ENCODE peak calls at places on chromosomes 6 and 20, in seven cellular contexts. One of them, this sample, is unnamed.

GRCh38 chr20:44235702-44236101 is 11.4 kb upstream of the GDAP1L1 start:
- DNase-seq in AG09319: no peak
- DNase-seq in nephron progenitor cell: no peak
- DNase-seq in K562: no peak
- DNase-seq in tibial nerve: no peak
- DNase-seq in upper lobe of left lung: no peak
- DNase-seq in neural crest cell: no peak
- DNase-seq in this sample: no peak

GRCh38 chr6:38413097-38413800 is 226.5 kb downstream of the BTBD9 start:
- DNase-seq in neural crest cell: no peak
- DNase-seq in AG09319: no peak
- DNase-seq in nephron progenitor cell: no peak
- DNase-seq in K562: no peak
- DNase-seq in upper lobe of left lung: no peak
- DNase-seq in tibial nerve: peak; percentile 7
- DNase-seq in this sample: no peak

GRCh38 chr20:54086444-54087134 is 16.2 kb upstream of the BCAS1 start:
- DNase-seq in AG09319: no peak
- DNase-seq in tibial nerve: no peak
- DNase-seq in K562: no peak
- DNase-seq in neural crest cell: no peak
- DNase-seq in upper lobe of left lung: no peak
- DNase-seq in nephron progenitor cell: no peak
- DNase-seq in this sample: no peak

GRCh38 chr20:35952480-35953410 is 1.6 kb downstream of the SCAND1 start:
- DNase-seq in tibial nerve: no peak
- DNase-seq in nephron progenitor cell: no peak
- DNase-seq in K562: peak; percentile 22
- DNase-seq in upper lobe of left lung: no peak
- DNase-seq in AG09319: no peak
- DNase-seq in neural crest cell: no peak
- DNase-seq in this sample: peak; percentile 35

GRCh38 chr6:97294451-97294850 is 11.4 kb upstream of the MMS22L start:
- DNase-seq in nephron progenitor cell: no peak
- DNase-seq in tibial nerve: no peak
- DNase-seq in upper lobe of left lung: no peak
- DNase-seq in K562: no peak
- DNase-seq in AG09319: peak; percentile 32
- DNase-seq in neural crest cell: no peak
- DNase-seq in this sample: peak; percentile 14

GRCh38 chr20:41248371-41249024 is 69.0 kb downstream of the ZHX3 start:
- DNase-seq in neural crest cell: no peak
- DNase-seq in tibial nerve: peak; percentile 61
- DNase-seq in upper lobe of left lung: no peak
- DNase-seq in AG09319: no peak
- DNase-seq in K562: no peak
- DNase-seq in nephron progenitor cell: no peak
- DNase-seq in this sample: peak; percentile 74

GRCh38 chr6:140586426-140587061 is 1212.1 kb upstream of the CITED2 start:
- DNase-seq in tibial nerve: no peak
- DNase-seq in AG09319: no peak
- DNase-seq in nephron progenitor cell: no peak
- DNase-seq in K562: no peak
- DNase-seq in neural crest cell: no peak
- DNase-seq in upper lobe of left lung: no peak
- DNase-seq in this sample: no peak

GRCh38 chr6:168039849-168040248 is 39.2 kb downstream of the FRMD1 start:
- DNase-seq in nephron progenitor cell: peak; percentile 43
- DNase-seq in K562: no peak
- DNase-seq in neural crest cell: no peak
- DNase-seq in AG09319: no peak
- DNase-seq in tibial nerve: no peak
- DNase-seq in upper lobe of left lung: no peak
- DNase-seq in this sample: no peak

GRCh38 chr20:37245671-37246237 is 15.9 kb downstream of the GHRH start:
- DNase-seq in nephron progenitor cell: no peak
- DNase-seq in tibial nerve: no peak
- DNase-seq in AG09319: no peak
- DNase-seq in K562: no peak
- DNase-seq in neural crest cell: no peak
- DNase-seq in upper lobe of left lung: no peak
- DNase-seq in this sample: no peak

GRCh38 chr6:47200536-47201334 is 109.0 kb downstream of the TNFRSF21 start:
- DNase-seq in AG09319: no peak
- DNase-seq in nephron progenitor cell: no peak
- DNase-seq in K562: no peak
- DNase-seq in upper lobe of left lung: no peak
- DNase-seq in neural crest cell: no peak
- DNase-seq in tibial nerve: no peak
- DNase-seq in this sample: no peak

GRCh38 chr6:52285174-52286068 is 879 bp upstream of the MCM3 start:
- DNase-seq in tibial nerve: no peak
- DNase-seq in K562: peak; percentile 33
- DNase-seq in AG09319: peak; percentile 34
- DNase-seq in upper lobe of left lung: no peak
- DNase-seq in nephron progenitor cell: no peak
- DNase-seq in neural crest cell: no peak
- DNase-seq in this sample: peak; percentile 7

GRCh38 chr6:158060447-158061360 is 79.0 kb downstream of the SYNJ2 start:
- DNase-seq in tibial nerve: peak; percentile 53
- DNase-seq in neural crest cell: no peak
- DNase-seq in AG09319: peak; percentile 81
- DNase-seq in upper lobe of left lung: peak; percentile 85
- DNase-seq in nephron progenitor cell: no peak
- DNase-seq in K562: no peak
- DNase-seq in this sample: peak; percentile 71

GRCh38 chr6:158338311-158339112 is 26.2 kb downstream of the TULP4 start:
- DNase-seq in tibial nerve: no peak
- DNase-seq in nephron progenitor cell: no peak
- DNase-seq in AG09319: no peak
- DNase-seq in neural crest cell: no peak
- DNase-seq in K562: no peak
- DNase-seq in upper lobe of left lung: no peak
- DNase-seq in this sample: no peak

GRCh38 chr6:88814909-88815308 is 148.5 kb downstream of the RNGTT start:
- DNase-seq in neural crest cell: no peak
- DNase-seq in tibial nerve: no peak
- DNase-seq in upper lobe of left lung: no peak
- DNase-seq in nephron progenitor cell: no peak
- DNase-seq in K562: no peak
- DNase-seq in AG09319: no peak
- DNase-seq in this sample: peak; percentile 14

GRCh38 chr6:148776321-148776966 is 29.6 kb downstream of the UST start:
- DNase-seq in K562: no peak
- DNase-seq in upper lobe of left lung: no peak
- DNase-seq in nephron progenitor cell: no peak
- DNase-seq in neural crest cell: no peak
- DNase-seq in tibial nerve: no peak
- DNase-seq in AG09319: no peak
- DNase-seq in this sample: peak; percentile 70

GRCh38 chr6:17093692-17094091 is 8.2 kb upstream of the STMND1 start:
- DNase-seq in tibial nerve: no peak
- DNase-seq in upper lobe of left lung: no peak
- DNase-seq in neural crest cell: no peak
- DNase-seq in AG09319: no peak
- DNase-seq in nephron progenitor cell: peak; percentile 14
- DNase-seq in K562: no peak
- DNase-seq in this sample: no peak

GRCh38 chr6:17096076-17096475 is 5.8 kb upstream of the STMND1 start:
- DNase-seq in nephron progenitor cell: no peak
- DNase-seq in neural crest cell: no peak
- DNase-seq in K562: no peak
- DNase-seq in AG09319: no peak
- DNase-seq in tibial nerve: no peak
- DNase-seq in upper lobe of left lung: no peak
- DNase-seq in this sample: no peak

GRCh38 chr6:17088091-17088611 is 13.7 kb upstream of the STMND1 start:
- DNase-seq in nephron progenitor cell: no peak
- DNase-seq in neural crest cell: no peak
- DNase-seq in tibial nerve: no peak
- DNase-seq in K562: no peak
- DNase-seq in AG09319: no peak
- DNase-seq in upper lobe of left lung: no peak
- DNase-seq in this sample: no peak

GRCh38 chr6:17086469-17086868 is 15.4 kb upstream of the STMND1 start:
- DNase-seq in nephron progenitor cell: peak; percentile 46
- DNase-seq in K562: peak; percentile 59
- DNase-seq in tibial nerve: peak; percentile 69
- DNase-seq in neural crest cell: peak; percentile 28
- DNase-seq in upper lobe of left lung: no peak
- DNase-seq in AG09319: peak; percentile 47
- DNase-seq in this sample: peak; percentile 76

DNA sequence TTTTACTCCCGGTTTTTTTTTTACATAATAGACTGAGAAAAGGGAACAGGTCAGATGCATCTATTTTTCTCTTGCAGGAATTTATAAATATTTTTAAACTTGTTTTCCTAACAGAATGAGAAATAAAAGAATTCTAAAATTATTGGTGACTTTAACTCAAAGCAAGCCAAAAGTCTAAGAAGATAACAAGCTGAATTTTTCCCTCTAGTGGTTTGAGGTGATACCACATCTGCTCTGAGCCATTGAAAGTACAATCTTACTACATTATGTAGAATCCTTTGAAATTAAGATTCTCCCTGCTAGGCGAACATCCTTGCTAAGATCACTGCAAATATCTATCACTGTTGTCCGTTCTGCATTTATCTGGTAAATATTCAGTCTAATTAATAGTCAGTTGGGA is 10.7 kb upstream of the STMND1 start:
- DNase-seq in nephron progenitor cell: no peak
- DNase-seq in neural crest cell: no peak
- DNase-seq in AG09319: no peak
- DNase-seq in tibial nerve: no peak
- DNase-seq in K562: peak; percentile 20
- DNase-seq in upper lobe of left lung: no peak
- DNase-seq in this sample: no peak
- TF ChIP-seq CTCF in nephron progenitor cell: peak; percentile 8
- TF ChIP-seq CTCF in neural crest cell: peak; percentile 60
- TF ChIP-seq CTCF in AG09319: peak; percentile 51
- TF ChIP-seq CTCF in tibial nerve: no peak
- TF ChIP-seq CTCF in K562: no peak
- TF ChIP-seq CTCF in upper lobe of left lung: no peak
- TF ChIP-seq CTCF in this sample: peak; percentile 33

DNA sequence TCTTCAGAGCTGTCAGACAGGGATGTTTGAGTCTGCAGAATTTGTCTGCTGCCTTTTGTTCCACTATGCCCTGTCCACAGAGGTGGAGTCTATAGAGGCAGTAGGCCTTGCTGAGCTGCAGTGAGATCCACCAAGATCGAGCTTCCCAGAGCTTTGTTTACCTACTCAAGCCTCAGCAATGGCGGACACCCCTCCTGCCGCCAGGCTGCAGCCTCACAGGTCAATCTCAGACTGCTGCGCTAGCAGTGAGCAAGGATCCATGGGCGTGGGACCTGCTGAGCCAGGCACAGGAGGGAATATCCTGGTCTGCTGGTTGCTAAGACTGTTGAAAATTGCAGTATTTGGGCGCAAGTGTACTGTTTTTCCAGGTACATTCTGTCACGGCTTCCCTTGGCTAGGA is 28.4 kb upstream of the RAB32 start:
- DNase-seq in AG09319: no peak
- DNase-seq in upper lobe of left lung: no peak
- DNase-seq in nephron progenitor cell: no peak
- DNase-seq in tibial nerve: no peak
- DNase-seq in neural crest cell: no peak
- DNase-seq in K562: no peak
- DNase-seq in this sample: no peak
- TF ChIP-seq CTCF in AG09319: no peak
- TF ChIP-seq CTCF in upper lobe of left lung: no peak
- TF ChIP-seq CTCF in nephron progenitor cell: no peak
- TF ChIP-seq CTCF in tibial nerve: no peak
- TF ChIP-seq CTCF in neural crest cell: no peak
- TF ChIP-seq CTCF in K562: no peak
- TF ChIP-seq CTCF in this sample: no peak

GRCh38 chr20:19827818-19828217 is 69.8 kb downstream of the RIN2 start:
- DNase-seq in AG09319: no peak
- DNase-seq in neural crest cell: no peak
- DNase-seq in upper lobe of left lung: no peak
- DNase-seq in nephron progenitor cell: no peak
- DNase-seq in tibial nerve: no peak
- DNase-seq in K562: no peak
- DNase-seq in this sample: no peak

GRCh38 chr20:19826179-19826914 is 68.3 kb downstream of the RIN2 start:
- DNase-seq in nephron progenitor cell: no peak
- DNase-seq in upper lobe of left lung: no peak
- DNase-seq in tibial nerve: no peak
- DNase-seq in K562: no peak
- DNase-seq in AG09319: no peak
- DNase-seq in neural crest cell: no peak
- DNase-seq in this sample: no peak

GRCh38 chr20:19824861-19825260 is 66.8 kb downstream of the RIN2 start:
- DNase-seq in K562: no peak
- DNase-seq in upper lobe of left lung: no peak
- DNase-seq in AG09319: no peak
- DNase-seq in tibial nerve: no peak
- DNase-seq in neural crest cell: no peak
- DNase-seq in nephron progenitor cell: no peak
- DNase-seq in this sample: no peak

GRCh38 chr20:19830351-19830750 is 72.3 kb downstream of the RIN2 start:
- DNase-seq in neural crest cell: no peak
- DNase-seq in nephron progenitor cell: no peak
- DNase-seq in tibial nerve: no peak
- DNase-seq in upper lobe of left lung: no peak
- DNase-seq in K562: no peak
- DNase-seq in AG09319: no peak
- DNase-seq in this sample: no peak

DNA sequence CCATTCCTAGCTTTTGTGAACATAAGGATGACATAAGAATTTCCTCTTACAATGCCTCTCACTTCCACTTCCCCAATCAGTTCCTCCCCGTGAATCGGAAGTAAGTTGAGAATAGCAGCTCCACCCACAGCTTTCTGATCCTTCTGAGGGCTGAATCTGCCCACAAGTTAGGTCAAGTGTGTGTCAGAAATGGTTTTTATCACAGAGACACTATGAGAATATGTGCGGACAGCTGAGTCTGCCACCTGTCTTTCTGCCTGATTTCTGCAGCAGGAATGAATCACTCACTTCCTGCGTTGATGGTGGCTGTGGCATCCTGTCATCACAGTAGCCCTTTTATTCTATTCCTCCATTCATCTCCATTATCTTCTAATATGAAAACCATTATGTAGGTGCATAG is 70.2 kb downstream of the RIN2 start:
- DNase-seq in AG09319: no peak
- DNase-seq in K562: no peak
- DNase-seq in tibial nerve: no peak
- DNase-seq in nephron progenitor cell: no peak
- DNase-seq in upper lobe of left lung: no peak
- DNase-seq in neural crest cell: no peak
- DNase-seq in this sample: peak; percentile 72
- TF ChIP-seq CTCF in AG09319: no peak
- TF ChIP-seq CTCF in K562: no peak
- TF ChIP-seq CTCF in tibial nerve: no peak
- TF ChIP-seq CTCF in nephron progenitor cell: no peak
- TF ChIP-seq CTCF in upper lobe of left lung: no peak
- TF ChIP-seq CTCF in neural crest cell: no peak
- TF ChIP-seq CTCF in this sample: peak; percentile 46

GRCh38 chr20:7667194-7667593 is 273.1 kb downstream of the HAO1 start:
- DNase-seq in tibial nerve: no peak
- DNase-seq in K562: no peak
- DNase-seq in neural crest cell: no peak
- DNase-seq in AG09319: no peak
- DNase-seq in upper lobe of left lung: no peak
- DNase-seq in nephron progenitor cell: no peak
- DNase-seq in this sample: peak; percentile 8

GRCh38 chr20:7673841-7674240 is 266.4 kb downstream of the HAO1 start:
- DNase-seq in upper lobe of left lung: no peak
- DNase-seq in AG09319: peak; percentile 82
- DNase-seq in tibial nerve: no peak
- DNase-seq in nephron progenitor cell: no peak
- DNase-seq in neural crest cell: no peak
- DNase-seq in K562: no peak
- DNase-seq in this sample: peak; percentile 48

GRCh38 chr20:7672551-7672950 is 267.7 kb downstream of the HAO1 start:
- DNase-seq in neural crest cell: no peak
- DNase-seq in upper lobe of left lung: no peak
- DNase-seq in tibial nerve: no peak
- DNase-seq in K562: no peak
- DNase-seq in nephron progenitor cell: no peak
- DNase-seq in AG09319: no peak
- DNase-seq in this sample: no peak
- TF ChIP-seq CTCF in neural crest cell: no peak
- TF ChIP-seq CTCF in upper lobe of left lung: no peak
- TF ChIP-seq CTCF in tibial nerve: no peak
- TF ChIP-seq CTCF in K562: no peak
- TF ChIP-seq CTCF in nephron progenitor cell: no peak
- TF ChIP-seq CTCF in AG09319: no peak
- TF ChIP-seq CTCF in this sample: no peak